ENCODE peak calls at places on chromosome 12, in ten cellular contexts. L, M, S, U, A, K, D, H, I and E are unnamed samples. For H3K9me3, the result is how much of the 10 kb centered on the place peaks cover.

GRCh38 chr12:67617619-67618018 is 30.9 kb upstream of the DYRK2 start:
- DNase-seq in H (no peak), S (no peak), D (peak), M (no peak), A (no peak), K (no peak), L (no peak), I (no peak), U (no peak), E (no peak)

GRCh38 chr12:25692115-25693035 is 139.3 kb upstream of the LMNTD1 start:
- DNase-seq in M (peak), L (no peak), A (no peak), U (peak), D (no peak), H (no peak), K (no peak), I (no peak), S (peak), E (no peak)

GRCh38 chr12:120856980-120857379 is 47.2 kb downstream of the SPPL3 start:
- DNase-seq in U (no peak), M (no peak), K (no peak), A (no peak), H (no peak), S (no peak), D (no peak), I (peak), L (peak), E (no peak)

GRCh38 chr12:13198921-13199320 is 2.4 kb downstream of the EMP1 start:
- DNase-seq in S (peak), U (no peak), K (no peak), A (no peak), M (peak), I (no peak), L (no peak), D (no peak), H (no peak), E (no peak)

GRCh38 chr12:2016862-2017723 is 12.8 kb upstream of the DCP1B start:
- DNase-seq in I (no peak), A (no peak), M (no peak), U (no peak), L (no peak), H (no peak), S (no peak), D (no peak), K (no peak), E (no peak)

GRCh38 chr12:62190921-62191746 is 69.1 kb upstream of the USP15 start:
- DNase-seq in M (peak), D (peak), S (no peak), H (no peak), K (no peak), L (no peak), U (no peak), I (no peak), A (no peak), E (no peak)

GRCh38 chr12:57242329-57242690 is 8.7 kb downstream of the STAC3 start:
- DNase-seq in D (no peak), H (no peak), U (no peak), A (no peak), S (no peak), K (no peak), L (no peak), I (no peak), M (peak), E (no peak)

GRCh38 chr12:45312012-45312411 is 96.1 kb downstream of the ANO6 start:
- DNase-seq in M (no peak), S (no peak), K (no peak), U (no peak), H (no peak), A (no peak), L (no peak), I (no peak), D (no peak), E (no peak)

GRCh38 chr12:50062733-50063452 is 5.5 kb downstream of the ASIC1 start:
- DNase-seq in S (peak), K (no peak), D (no peak), M (no peak), A (no peak), U (peak), H (no peak), L (no peak), I (peak), E (no peak)

GRCh38 chr12:58393152-58393551 is 451.8 kb downstream of the ATP23 start:
- DNase-seq in K (no peak), U (peak), M (peak), A (no peak), S (peak), I (peak), H (no peak), D (no peak), L (peak), E (no peak)

GRCh38 chr12:11630046-11630706 is 19.3 kb upstream of the ETV6 start:
- DNase-seq in M (peak), S (peak), D (peak), H (no peak), U (no peak), I (no peak), K (no peak), A (no peak), L (no peak), E (no peak)

GRCh38 chr12:26870491-26871419 is 37.8 kb upstream of the ITPR2 start:
- DNase-seq in L (peak), H (no peak), D (no peak), S (peak), K (peak), I (peak), A (no peak), U (peak), M (peak), E (peak)

GRCh38 chr12:119803391-119803791 is 73.7 kb downstream of the CIT start:
- DNase-seq in D (peak), A (no peak), M (peak), L (no peak), K (no peak), U (peak), I (no peak), S (peak), H (no peak), E (no peak)

DNA sequence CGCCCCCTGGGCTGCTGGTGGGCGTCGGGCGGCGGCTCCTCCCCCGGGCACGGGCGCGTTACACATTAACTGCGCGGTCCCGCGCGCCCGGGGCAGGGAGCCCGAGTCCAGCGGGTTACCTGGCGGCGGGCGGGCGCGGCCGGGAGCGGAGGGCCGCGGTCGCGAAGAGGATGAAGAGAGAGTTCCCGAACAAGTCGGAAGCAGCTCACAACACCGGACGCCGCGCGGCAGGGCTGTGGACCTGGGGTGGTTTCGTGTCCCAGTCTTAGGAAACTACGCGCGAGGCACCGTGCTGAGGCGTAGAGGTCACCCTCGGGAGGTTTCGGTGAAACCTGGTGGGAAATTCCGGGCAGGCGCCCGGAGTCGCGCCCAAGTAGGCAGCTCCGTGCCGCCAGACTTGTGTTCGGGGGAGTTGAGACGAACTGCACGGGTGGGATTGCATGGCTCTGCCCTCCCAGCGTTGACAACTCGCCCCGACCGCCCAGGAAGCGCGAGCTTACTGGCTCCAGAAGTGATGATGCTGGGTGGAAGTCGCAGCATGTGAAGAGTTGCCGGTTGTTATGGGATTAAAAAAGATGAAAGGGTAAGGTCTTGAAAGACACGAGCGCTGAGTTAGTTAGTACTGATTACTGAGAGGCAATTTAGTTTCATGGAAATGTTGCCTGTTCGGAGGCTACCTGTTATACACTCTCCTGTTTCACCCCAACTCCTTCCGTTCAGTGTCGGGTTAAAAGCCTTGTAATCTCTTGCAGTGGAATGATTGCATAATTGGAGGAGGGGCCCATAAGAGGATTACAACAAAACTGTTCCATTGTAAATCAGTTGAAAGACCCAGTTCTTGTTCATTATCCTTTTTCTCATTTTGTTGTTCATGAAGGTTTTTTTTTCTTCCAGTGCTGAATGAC is 879 bp downstream of the RAB3IP start:
- DNase-seq in M (peak), U (peak), A (no peak), K (peak), H (peak), D (peak), S (peak), I (peak), L (peak), E (peak)
- TF ChIP-seq EZH2 in M (peak), U (peak), A (no peak), K (no peak), H (no peak), D (no peak), S (peak), I (no peak), L (no peak), E (no peak)

GRCh38 chr12:109495012-109495411 is 17.6 kb downstream of the UBE3B start:
- DNase-seq in M (no peak), I (no peak), U (no peak), K (no peak), H (no peak), S (no peak), D (no peak), A (no peak), L (no peak), E (no peak)
- H3K9ac ChIP-seq in M (no peak), I (no peak), U (no peak), K (no peak), H (peak), S (no peak), D (no peak), A (no peak), L (no peak), E (no peak)

DNA sequence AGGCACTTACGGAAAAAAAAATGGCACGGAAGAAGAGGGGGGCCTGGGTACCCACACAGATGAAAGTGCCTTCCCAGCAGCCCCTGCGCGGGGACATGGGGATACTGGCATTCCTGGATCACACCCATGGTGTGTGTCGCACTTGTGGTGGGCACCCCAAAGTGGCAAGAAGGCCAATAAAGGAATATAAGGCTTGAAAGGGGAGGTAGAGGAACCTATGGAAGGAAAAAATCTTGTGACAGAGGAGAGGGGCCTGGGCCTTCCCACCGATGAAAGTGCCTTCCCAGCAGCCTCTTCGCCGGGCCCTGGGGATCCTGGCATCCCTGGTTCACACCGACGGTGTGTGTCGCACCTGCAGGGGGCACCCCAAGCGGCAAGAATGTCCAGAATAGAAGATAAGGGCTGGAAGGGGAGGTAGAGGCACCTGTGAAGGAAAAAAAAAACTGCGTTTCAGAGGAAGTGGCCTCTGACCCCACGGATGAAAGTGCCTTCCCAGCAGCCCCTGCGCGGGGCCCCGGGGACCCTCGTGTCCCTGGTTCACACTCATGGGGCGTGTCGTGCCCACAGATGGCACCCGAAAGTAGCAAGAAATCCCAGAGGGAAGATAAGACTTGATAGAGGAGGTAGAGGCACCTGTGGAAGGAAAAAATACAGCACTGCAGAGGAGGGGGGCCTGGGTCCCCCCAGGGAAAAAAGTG is 284.0 kb downstream of the ALG10 start:
- DNase-seq in A (no peak), K (no peak), I (no peak), U (no peak), D (no peak), L (no peak), S (no peak), H (no peak), M (no peak), E (no peak)
- H3K9me3 ChIP-seq in A (under half), K (half or more), I (half or more), U (under half), D (under half), L (under half), S (under half), H (under half), M (under half), E (under half)

DNA sequence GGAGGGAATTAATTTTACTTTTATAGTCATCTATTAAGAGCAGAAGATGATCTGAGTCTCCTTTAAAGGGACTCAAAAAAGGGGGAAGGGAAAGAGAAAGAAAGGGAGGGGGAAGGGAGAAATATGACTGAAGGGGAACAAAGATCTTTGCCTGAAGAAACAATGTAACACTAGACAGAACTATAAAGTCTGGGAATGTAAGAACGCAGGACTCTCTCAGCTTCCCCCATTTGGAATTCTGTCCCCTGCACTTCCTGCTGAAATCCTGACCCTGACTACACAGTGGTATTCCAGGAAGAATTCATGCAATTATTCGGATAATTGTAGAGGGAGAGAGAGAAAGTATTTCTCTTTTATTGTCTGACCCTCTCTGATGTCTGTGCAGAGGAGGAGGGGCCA is 8.6 kb upstream of the HOXC11 start:
- DNase-seq in I (no peak), L (no peak), D (no peak), H (no peak), A (no peak), K (no peak), U (no peak), M (no peak), S (no peak), E (no peak)
- TF ChIP-seq EZH2 in I (no peak), L (no peak), D (peak), H (no peak), A (no peak), K (no peak), U (no peak), M (peak), S (peak), E (no peak)